ENCODE peak calls at places on chromosomes 11 and 22, in six cellular contexts. N is adrenal gland, C is adipocyte, O is stomach, G is psoas muscle, J is PC-9. S is an unnamed sample.

GRCh38 chr11:69448471-69449284 is 32.8 kb upstream of the LINC01488 start:
- DNase-seq in G (no peak), N (no peak), O (no peak), J (no peak), C (no peak), S (no peak)

GRCh38 chr11:11789735-11790369 is 51.9 kb upstream of the USP47 start:
- DNase-seq in J (no peak), O (no peak), G (no peak), N (peak; percentile 34), C (peak; percentile 18), S (no peak)

GRCh38 chr11:129639300-129639699 is 176.3 kb upstream of the TMEM45B start:
- DNase-seq in O (no peak), C (peak; percentile 53), J (peak; percentile 97), N (no peak), G (no peak), S (no peak)

GRCh38 chr11:61888043-61888442 is 3.3 kb downstream of the FADS3 start:
- DNase-seq in C (peak; percentile 87), J (peak; percentile 58), G (peak; percentile 89), O (no peak), N (peak; percentile 98), S (peak; percentile 84)

GRCh38 chr11:102794382-102794781 is 3.6 kb downstream of the MMP1 start:
- DNase-seq in C (peak; percentile 22), G (no peak), O (no peak), N (no peak), J (no peak), S (no peak)

GRCh38 chr11:47895035-47895434 is 46.9 kb upstream of the NUP160 start:
- DNase-seq in J (no peak), G (no peak), C (no peak), N (no peak), O (no peak), S (no peak)

GRCh38 chr11:69317401-69318092 is 23.6 kb downstream of the MYEOV start:
- DNase-seq in O (no peak), J (no peak), N (no peak), C (no peak), G (no peak), S (no peak)

GRCh38 chr11:132644511-132644910 is 887.8 kb downstream of the OPCML start:
- DNase-seq in J (no peak), O (no peak), C (no peak), G (no peak), N (no peak), S (no peak)

GRCh38 chr11:93740031-93740801 is 1.1 kb downstream of the TAF1D start:
- DNase-seq in N (peak; percentile 20), C (peak; percentile 44), O (no peak), G (no peak), J (peak; percentile 85), S (peak; percentile 51)

GRCh38 chr11:114308689-114309089 is 12.5 kb downstream of the NNMT start:
- DNase-seq in N (no peak), J (no peak), O (no peak), C (peak; percentile 68), G (no peak), S (peak; percentile 9)

GRCh38 chr22:38184788-38185187 is 3.2 kb upstream of the PLA2G6 start:
- DNase-seq in C (no peak), J (no peak), G (no peak), N (no peak), O (no peak), S (no peak)

GRCh38 chr11:64839335-64839734 is 5.1 kb downstream of the CDC42BPG start:
- DNase-seq in N (no peak), G (no peak), C (no peak), O (no peak), J (no peak), S (no peak)

GRCh38 chr11:69797737-69798528 is 21.3 kb downstream of the FGF3 start:
- DNase-seq in G (no peak), N (no peak), J (no peak), O (no peak), C (no peak), S (no peak)

GRCh38 chr11:94742645-94743044 is 25.5 kb upstream of the AMOTL1 start:
- DNase-seq in J (peak; percentile 72), C (no peak), G (no peak), N (no peak), O (no peak), S (no peak)

DNA sequence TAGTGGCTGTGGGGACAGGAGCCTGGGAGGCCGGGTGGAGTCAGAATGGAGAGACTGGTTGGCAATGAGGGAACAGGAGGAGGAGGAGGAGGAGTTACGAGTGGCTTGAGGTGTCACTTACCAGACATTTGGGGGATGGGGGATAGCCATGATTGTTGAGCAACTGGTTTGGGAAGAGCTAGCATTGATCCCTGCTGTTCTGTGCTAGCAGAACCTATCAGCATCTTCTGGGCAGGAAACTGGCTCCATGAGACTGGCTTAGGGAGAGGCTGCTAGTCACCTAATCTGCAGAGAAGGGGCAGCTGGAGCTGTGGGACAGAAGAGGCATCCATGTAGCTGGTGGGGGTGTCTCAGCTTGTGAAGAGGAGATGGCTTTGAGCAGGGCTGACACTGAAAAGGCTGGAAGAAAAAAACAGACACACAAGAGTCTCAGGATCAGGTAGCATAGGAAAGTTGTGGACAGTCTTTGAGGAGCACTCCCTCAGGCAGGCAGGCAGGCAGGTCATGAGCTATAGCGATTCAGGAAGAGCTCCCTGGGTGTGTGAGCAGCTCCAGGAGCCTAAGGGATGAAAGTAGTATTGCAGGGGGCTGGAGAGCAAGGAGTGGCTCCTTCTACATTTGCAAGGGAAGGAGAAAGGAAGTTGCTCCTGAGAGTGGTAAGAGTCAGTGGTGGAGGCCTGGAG is 22.3 kb downstream of the PIK3IP1 start:
- DNase-seq in G (no peak), C (no peak), N (no peak), J (peak; percentile 63), O (no peak), S (peak; percentile 42)
- H3K36me3 ChIP-seq in G (peaks cover 6% of the 10 kb centered on the region), C (peaks cover 56% of the 10 kb centered on the region), N (no peaks in the 10 kb centered on the region), J (no peaks in the 10 kb centered on the region), O (peaks cover 47% of the 10 kb centered on the region), S (peaks cover 26% of the 10 kb centered on the region)

DNA sequence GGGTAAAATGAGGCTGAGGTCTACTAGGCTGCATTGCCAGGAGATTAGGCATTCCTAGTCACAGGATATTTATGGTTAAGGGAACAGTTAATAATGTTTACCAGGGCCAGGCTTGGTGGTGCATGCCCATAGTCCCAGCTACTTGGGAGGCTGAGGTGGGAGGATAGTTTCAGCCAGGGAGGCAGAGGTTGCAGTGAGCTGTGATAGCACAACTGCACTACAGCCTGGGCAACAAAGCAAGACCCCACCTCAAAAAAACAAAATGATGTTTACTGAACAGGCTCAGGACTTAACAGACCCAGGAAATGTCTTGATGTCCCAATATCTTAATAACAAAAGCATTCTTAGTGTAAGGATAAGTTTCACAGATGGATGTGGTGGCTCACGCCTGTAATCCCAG is 2.8 kb upstream of the MRPL16 start:
- DNase-seq in C (no peak), O (no peak), J (no peak), G (no peak), N (no peak), S (no peak)
- H3K4me1 ChIP-seq in C (peaks cover 11% of the 10 kb centered on the region), O (peaks cover 24% of the 10 kb centered on the region), J (peaks cover 14% of the 10 kb centered on the region), G (peaks cover 8% of the 10 kb centered on the region), N (peaks cover 12% of the 10 kb centered on the region), S (no peaks in the 10 kb centered on the region)

DNA sequence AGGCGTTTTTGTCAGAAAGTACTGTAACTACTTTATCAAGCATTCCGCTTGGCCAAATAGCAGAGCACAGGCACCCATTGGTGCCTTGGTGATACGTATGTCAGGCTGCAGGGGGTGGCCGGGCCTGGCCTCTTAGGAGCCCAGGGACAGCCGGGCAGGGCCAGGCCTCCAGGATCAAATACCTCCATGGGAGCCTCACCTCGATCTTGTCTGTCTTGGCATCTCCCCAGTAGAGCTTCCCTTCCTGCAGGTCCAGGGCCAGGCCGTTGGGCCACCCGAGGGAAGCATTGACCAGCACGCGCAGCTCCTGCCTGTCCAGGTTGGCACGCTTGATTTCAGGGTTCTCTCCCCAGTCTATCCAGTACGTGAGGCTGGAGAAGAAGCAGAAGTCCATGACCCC is 137.6 kb downstream of the CRYBB2 start:
- DNase-seq in J (no peak), C (no peak), O (no peak), N (no peak), G (no peak), S (no peak)
- H3K36me3 ChIP-seq in J (no peaks in the 10 kb centered on the region), C (peaks cover 49% of the 10 kb centered on the region), O (peaks cover 52% of the 10 kb centered on the region), N (no peaks in the 10 kb centered on the region), G (peaks cover 3% of the 10 kb centered on the region), S (peaks cover 39% of the 10 kb centered on the region)

DNA sequence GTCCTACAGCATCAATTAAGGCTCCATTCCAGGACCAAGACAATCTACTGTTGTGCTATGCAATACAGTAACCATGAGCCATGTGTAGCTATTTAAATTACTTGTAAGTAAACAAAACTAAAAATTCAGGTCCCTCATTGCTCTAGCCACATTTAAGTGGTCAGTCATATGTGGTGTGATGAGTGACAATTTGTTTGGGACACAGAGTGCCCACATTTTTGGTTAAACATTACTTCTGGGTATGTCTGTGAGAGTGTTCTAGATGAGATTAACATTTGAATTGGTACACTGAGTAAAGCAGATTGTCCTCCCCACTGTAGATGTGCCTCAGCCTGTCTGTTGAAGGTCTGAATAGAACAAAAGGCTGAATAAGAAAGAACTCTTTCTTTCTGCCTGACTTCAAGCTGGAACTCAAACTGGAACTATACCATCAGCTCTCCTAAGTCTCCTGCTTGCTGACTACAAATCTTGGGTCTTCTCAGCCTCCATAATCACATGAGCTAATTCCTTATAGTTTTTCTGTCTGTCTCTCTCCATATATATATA is 15.8 kb downstream of the KBTBD3 start:
- DNase-seq in J (no peak), G (no peak), O (no peak), N (no peak), C (no peak), S (no peak)
- H3K4me1 ChIP-seq in J (no peaks in the 10 kb centered on the region), G (no peaks in the 10 kb centered on the region), O (no peaks in the 10 kb centered on the region), N (no peaks in the 10 kb centered on the region), C (no peaks in the 10 kb centered on the region), S (no peaks in the 10 kb centered on the region)

GRCh38 chr11:112526699-112527410 is 266.2 kb upstream of the PLET1 start:
- DNase-seq in J (peak; percentile 76), O (no peak), G (no peak), C (no peak), N (no peak), S (no peak)
- H3K36me3 ChIP-seq in J (no peaks in the 10 kb centered on the region), O (no peaks in the 10 kb centered on the region), G (no peaks in the 10 kb centered on the region), C (no peaks in the 10 kb centered on the region), N (no peaks in the 10 kb centered on the region), S (no peaks in the 10 kb centered on the region)

GRCh38 chr22:50186789-50187523 is 1.2 kb downstream of the TRABD start:
- DNase-seq in N (no peak), G (peak; percentile 14), J (peak; percentile 48), C (peak; percentile 44), O (peak; percentile 51), S (no peak)
- H3K4me1 ChIP-seq in N (peaks cover 51% of the 10 kb centered on the region), G (peaks cover 26% of the 10 kb centered on the region), J (peaks cover 47% of the 10 kb centered on the region), C (peaks cover 29% of the 10 kb centered on the region), O (peaks cover 88% of the 10 kb centered on the region), S (peaks cover 59% of the 10 kb centered on the region)

S was measured in thyroid gland.